ENCODE peak calls at places on chromosomes 7 and 10, in ten cellular contexts. One of them, this sample, is unnamed.

GRCh38 chr7:149496642-149497391 is 792 bp downstream of the ZNF746 start:
- DNase-seq in SHP77: no peak
- DNase-seq in NCI-H2081: peak
- DNase-seq in lung microvascular endothelial cell: peak
- DNase-seq in stimulated activated naive B cell treated with anti-CD40 and anti-IgM and Interleukin-4, amounts not matched to agents 10 μg/mL and 1 μg/mL and 100 μg/mL, for 72 hours: peak
- DNase-seq in frontal cortex: peak
- DNase-seq in hippocampal formation: no peak
- DNase-seq in T-helper 1 cell: peak
- DNase-seq in T-helper 2 cell: peak
- DNase-seq in GOT3: no peak
- DNase-seq in this sample: peak

GRCh38 chr7:71130280-71130679 is 1.7 kb upstream of the GALNT17 start:
- DNase-seq in hippocampal formation: no peak
- DNase-seq in T-helper 2 cell: no peak
- DNase-seq in SHP77: no peak
- DNase-seq in T-helper 1 cell: no peak
- DNase-seq in GOT3: no peak
- DNase-seq in frontal cortex: no peak
- DNase-seq in NCI-H2081: no peak
- DNase-seq in stimulated activated naive B cell treated with anti-CD40 and anti-IgM and Interleukin-4, amounts not matched to agents 10 μg/mL and 1 μg/mL and 100 μg/mL, for 72 hours: no peak
- DNase-seq in lung microvascular endothelial cell: no peak
- DNase-seq in this sample: peak

GRCh38 chr7:139871276-139871675 is 42.2 kb downstream of the TBXAS1 start:
- DNase-seq in SHP77: no peak
- DNase-seq in T-helper 2 cell: peak
- DNase-seq in frontal cortex: no peak
- DNase-seq in hippocampal formation: no peak
- DNase-seq in GOT3: no peak
- DNase-seq in NCI-H2081: no peak
- DNase-seq in stimulated activated naive B cell treated with anti-CD40 and anti-IgM and Interleukin-4, amounts not matched to agents 10 μg/mL and 1 μg/mL and 100 μg/mL, for 72 hours: no peak
- DNase-seq in T-helper 1 cell: no peak
- DNase-seq in lung microvascular endothelial cell: peak
- DNase-seq in this sample: no peak

GRCh38 chr10:110979611-110980010 is 60.2 kb downstream of the SHOC2 start:
- DNase-seq in T-helper 1 cell: no peak
- DNase-seq in GOT3: no peak
- DNase-seq in SHP77: no peak
- DNase-seq in stimulated activated naive B cell treated with anti-CD40 and anti-IgM and Interleukin-4, amounts not matched to agents 10 μg/mL and 1 μg/mL and 100 μg/mL, for 72 hours: no peak
- DNase-seq in T-helper 2 cell: no peak
- DNase-seq in NCI-H2081: no peak
- DNase-seq in lung microvascular endothelial cell: no peak
- DNase-seq in frontal cortex: no peak
- DNase-seq in hippocampal formation: no peak
- DNase-seq in this sample: no peak

GRCh38 chr10:46020871-46021553 is 9.4 kb downstream of the NCOA4 start:
- DNase-seq in T-helper 1 cell: no peak
- DNase-seq in stimulated activated naive B cell treated with anti-CD40 and anti-IgM and Interleukin-4, amounts not matched to agents 10 μg/mL and 1 μg/mL and 100 μg/mL, for 72 hours: no peak
- DNase-seq in hippocampal formation: no peak
- DNase-seq in lung microvascular endothelial cell: no peak
- DNase-seq in frontal cortex: no peak
- DNase-seq in SHP77: no peak
- DNase-seq in GOT3: no peak
- DNase-seq in NCI-H2081: no peak
- DNase-seq in T-helper 2 cell: no peak
- DNase-seq in this sample: no peak

GRCh38 chr10:3136763-3137611 is 35.6 kb downstream of the PITRM1 start:
- DNase-seq in lung microvascular endothelial cell: no peak
- DNase-seq in stimulated activated naive B cell treated with anti-CD40 and anti-IgM and Interleukin-4, amounts not matched to agents 10 μg/mL and 1 μg/mL and 100 μg/mL, for 72 hours: no peak
- DNase-seq in GOT3: no peak
- DNase-seq in frontal cortex: peak
- DNase-seq in NCI-H2081: no peak
- DNase-seq in hippocampal formation: peak
- DNase-seq in T-helper 2 cell: no peak
- DNase-seq in SHP77: no peak
- DNase-seq in T-helper 1 cell: no peak
- DNase-seq in this sample: no peak

GRCh38 chr10:114499120-114499519 is 94.8 kb upstream of the AFAP1L2 start:
- DNase-seq in T-helper 1 cell: no peak
- DNase-seq in hippocampal formation: no peak
- DNase-seq in lung microvascular endothelial cell: no peak
- DNase-seq in GOT3: no peak
- DNase-seq in stimulated activated naive B cell treated with anti-CD40 and anti-IgM and Interleukin-4, amounts not matched to agents 10 μg/mL and 1 μg/mL and 100 μg/mL, for 72 hours: no peak
- DNase-seq in SHP77: no peak
- DNase-seq in frontal cortex: no peak
- DNase-seq in T-helper 2 cell: peak
- DNase-seq in NCI-H2081: no peak
- DNase-seq in this sample: no peak

GRCh38 chr7:2306688-2307087 is 7.6 kb downstream of the SNX8 start:
- DNase-seq in GOT3: no peak
- DNase-seq in T-helper 2 cell: no peak
- DNase-seq in NCI-H2081: no peak
- DNase-seq in lung microvascular endothelial cell: no peak
- DNase-seq in hippocampal formation: no peak
- DNase-seq in stimulated activated naive B cell treated with anti-CD40 and anti-IgM and Interleukin-4, amounts not matched to agents 10 μg/mL and 1 μg/mL and 100 μg/mL, for 72 hours: no peak
- DNase-seq in frontal cortex: no peak
- DNase-seq in SHP77: no peak
- DNase-seq in T-helper 1 cell: no peak
- DNase-seq in this sample: no peak

GRCh38 chr7:2719007-2719406 is 31.0 kb downstream of the AMZ1 start:
- DNase-seq in NCI-H2081: no peak
- DNase-seq in lung microvascular endothelial cell: no peak
- DNase-seq in GOT3: no peak
- DNase-seq in stimulated activated naive B cell treated with anti-CD40 and anti-IgM and Interleukin-4, amounts not matched to agents 10 μg/mL and 1 μg/mL and 100 μg/mL, for 72 hours: no peak
- DNase-seq in hippocampal formation: no peak
- DNase-seq in T-helper 1 cell: peak
- DNase-seq in SHP77: peak
- DNase-seq in frontal cortex: peak
- DNase-seq in T-helper 2 cell: peak
- DNase-seq in this sample: peak

GRCh38 chr10:59536576-59537014 is 173.1 kb downstream of the SLC16A9 start:
- DNase-seq in GOT3: no peak
- DNase-seq in SHP77: no peak
- DNase-seq in stimulated activated naive B cell treated with anti-CD40 and anti-IgM and Interleukin-4, amounts not matched to agents 10 μg/mL and 1 μg/mL and 100 μg/mL, for 72 hours: no peak
- DNase-seq in NCI-H2081: no peak
- DNase-seq in hippocampal formation: no peak
- DNase-seq in T-helper 1 cell: no peak
- DNase-seq in T-helper 2 cell: no peak
- DNase-seq in frontal cortex: no peak
- DNase-seq in lung microvascular endothelial cell: peak
- DNase-seq in this sample: peak

GRCh38 chr10:127102176-127102575 is 94.2 kb downstream of the INSYN2A start:
- DNase-seq in frontal cortex: no peak
- DNase-seq in T-helper 2 cell: no peak
- DNase-seq in T-helper 1 cell: no peak
- DNase-seq in hippocampal formation: no peak
- DNase-seq in GOT3: no peak
- DNase-seq in stimulated activated naive B cell treated with anti-CD40 and anti-IgM and Interleukin-4, amounts not matched to agents 10 μg/mL and 1 μg/mL and 100 μg/mL, for 72 hours: no peak
- DNase-seq in lung microvascular endothelial cell: no peak
- DNase-seq in NCI-H2081: no peak
- DNase-seq in SHP77: no peak
- DNase-seq in this sample: no peak

GRCh38 chr10:71771821-71772617 is 1.3 kb downstream of the VSIR start:
- DNase-seq in stimulated activated naive B cell treated with anti-CD40 and anti-IgM and Interleukin-4, amounts not matched to agents 10 μg/mL and 1 μg/mL and 100 μg/mL, for 72 hours: no peak
- DNase-seq in T-helper 2 cell: no peak
- DNase-seq in GOT3: no peak
- DNase-seq in frontal cortex: peak
- DNase-seq in SHP77: no peak
- DNase-seq in NCI-H2081: no peak
- DNase-seq in hippocampal formation: no peak
- DNase-seq in lung microvascular endothelial cell: peak
- DNase-seq in T-helper 1 cell: no peak
- DNase-seq in this sample: peak

GRCh38 chr10:75034714-75035258 is 76.7 kb upstream of the SAMD8 start:
- DNase-seq in hippocampal formation: no peak
- DNase-seq in T-helper 1 cell: no peak
- DNase-seq in NCI-H2081: no peak
- DNase-seq in frontal cortex: no peak
- DNase-seq in lung microvascular endothelial cell: no peak
- DNase-seq in SHP77: no peak
- DNase-seq in stimulated activated naive B cell treated with anti-CD40 and anti-IgM and Interleukin-4, amounts not matched to agents 10 μg/mL and 1 μg/mL and 100 μg/mL, for 72 hours: no peak
- DNase-seq in T-helper 2 cell: no peak
- DNase-seq in GOT3: no peak
- DNase-seq in this sample: no peak

GRCh38 chr7:131328387-131329175 is 905 bp downstream of the MKLN1 start:
- DNase-seq in NCI-H2081: no peak
- DNase-seq in SHP77: no peak
- DNase-seq in T-helper 2 cell: no peak
- DNase-seq in GOT3: no peak
- DNase-seq in frontal cortex: no peak
- DNase-seq in lung microvascular endothelial cell: peak
- DNase-seq in hippocampal formation: peak
- DNase-seq in T-helper 1 cell: no peak
- DNase-seq in stimulated activated naive B cell treated with anti-CD40 and anti-IgM and Interleukin-4, amounts not matched to agents 10 μg/mL and 1 μg/mL and 100 μg/mL, for 72 hours: no peak
- DNase-seq in this sample: no peak

GRCh38 chr7:45865594-45866410 is 7.1 kb downstream of the CCDC201 start:
- DNase-seq in NCI-H2081: no peak
- DNase-seq in lung microvascular endothelial cell: peak
- DNase-seq in hippocampal formation: no peak
- DNase-seq in SHP77: no peak
- DNase-seq in GOT3: no peak
- DNase-seq in stimulated activated naive B cell treated with anti-CD40 and anti-IgM and Interleukin-4, amounts not matched to agents 10 μg/mL and 1 μg/mL and 100 μg/mL, for 72 hours: no peak
- DNase-seq in T-helper 1 cell: no peak
- DNase-seq in frontal cortex: no peak
- DNase-seq in T-helper 2 cell: no peak
- DNase-seq in this sample: no peak

GRCh38 chr7:13563257-13563656 is 426.2 kb downstream of the ETV1 start:
- DNase-seq in lung microvascular endothelial cell: no peak
- DNase-seq in GOT3: no peak
- DNase-seq in T-helper 1 cell: no peak
- DNase-seq in T-helper 2 cell: peak
- DNase-seq in frontal cortex: no peak
- DNase-seq in stimulated activated naive B cell treated with anti-CD40 and anti-IgM and Interleukin-4, amounts not matched to agents 10 μg/mL and 1 μg/mL and 100 μg/mL, for 72 hours: no peak
- DNase-seq in SHP77: no peak
- DNase-seq in NCI-H2081: no peak
- DNase-seq in hippocampal formation: no peak
- DNase-seq in this sample: no peak

GRCh38 chr7:46515844-46516590 is 594.9 kb upstream of the IGFBP3 start:
- DNase-seq in NCI-H2081: no peak
- DNase-seq in hippocampal formation: no peak
- DNase-seq in SHP77: no peak
- DNase-seq in lung microvascular endothelial cell: no peak
- DNase-seq in stimulated activated naive B cell treated with anti-CD40 and anti-IgM and Interleukin-4, amounts not matched to agents 10 μg/mL and 1 μg/mL and 100 μg/mL, for 72 hours: no peak
- DNase-seq in T-helper 1 cell: no peak
- DNase-seq in frontal cortex: no peak
- DNase-seq in GOT3: no peak
- DNase-seq in T-helper 2 cell: no peak
- DNase-seq in this sample: peak

GRCh38 chr10:86357676-86358075 is 8.9 kb downstream of the GRID1 start:
- DNase-seq in NCI-H2081: no peak
- DNase-seq in SHP77: no peak
- DNase-seq in stimulated activated naive B cell treated with anti-CD40 and anti-IgM and Interleukin-4, amounts not matched to agents 10 μg/mL and 1 μg/mL and 100 μg/mL, for 72 hours: no peak
- DNase-seq in hippocampal formation: no peak
- DNase-seq in T-helper 1 cell: no peak
- DNase-seq in frontal cortex: no peak
- DNase-seq in GOT3: no peak
- DNase-seq in T-helper 2 cell: no peak
- DNase-seq in lung microvascular endothelial cell: no peak
- DNase-seq in this sample: no peak

This sample was measured in thyroid gland.